ENCODE peak calls at places on chromosomes 13 and 19, in four cellular contexts. G is C1 segment of cervical spinal cord; E is left lung; N is stimulated activated CD8-positive, alpha-beta memory T cell treated with anti-CD3 and anti-CD28 coated beads, Interleukin-15, amount 100 ng/mL, for 4 hours. I is an unnamed sample.

GRCh38 chr19:29609636-29610035 is 3.6 kb downstream of the POP4 start:
- DNase-seq in G (no peak), E (no peak), N (no peak), I (no peak)

GRCh38 chr13:48081739-48082138 is 13.2 kb downstream of the MED4 start:
- DNase-seq in G (no peak), N (no peak), E (no peak), I (no peak)

GRCh38 chr13:82341116-82341515 is 1541.2 kb downstream of the SLITRK1 start:
- DNase-seq in G (no peak), E (no peak), N (no peak), I (no peak)

GRCh38 chr19:3762130-3762473 is 380 bp upstream of the MRPL54 start:
- DNase-seq in G (no peak), E (no peak), N (no peak), I (no peak)

GRCh38 chr19:30393046-30393445 is 20.9 kb downstream of the ZNF536 start:
- DNase-seq in N (no peak), G (no peak), E (no peak), I (no peak)

GRCh38 chr19:33622809-33623511 is 1.2 kb downstream of the CHST8 start:
- DNase-seq in N (no peak), G (no peak), E (no peak), I (peak; percentile 62)

GRCh38 chr19:17219286-17219685 is 4.1 kb downstream of the USE1 start:
- DNase-seq in N (no peak), G (no peak), E (no peak), I (no peak)

GRCh38 chr19:33394006-33394722 is 20.7 kb downstream of the CEBPG start:
- DNase-seq in G (peak; percentile 52), E (peak; percentile 62), N (no peak), I (no peak)

GRCh38 chr13:25916119-25916518 is 135.7 kb downstream of the SHISA2 start:
- DNase-seq in E (no peak), G (no peak), N (no peak), I (no peak)

GRCh38 chr19:40702337-40703012 is 12.0 kb upstream of the NUMBL start:
- DNase-seq in G (no peak), E (no peak), N (no peak), I (peak; percentile 82)

GRCh38 chr19:913080-913748 is at the start of gene R3HDM4:
- DNase-seq in G (peak; percentile 78), E (peak; percentile 82), N (peak; percentile 73), I (peak; percentile 68)

GRCh38 chr19:36099166-36099785 is 11.7 kb upstream of the OVOL3 start:
- DNase-seq in N (no peak), G (no peak), E (no peak), I (no peak)

GRCh38 chr19:46586294-46586693 is 14.8 kb upstream of the CALM3 start:
- DNase-seq in N (no peak), E (no peak), G (no peak), I (no peak)

GRCh38 chr13:38166121-38166520 is 183.5 kb upstream of the UFM1 start:
- DNase-seq in N (no peak), E (no peak), G (no peak), I (no peak)

GRCh38 chr19:45767881-45768643 is 990 bp downstream of the SIX5 start:
- DNase-seq in E (peak; percentile 56), G (peak; percentile 44), N (no peak), I (peak; percentile 76)

GRCh38 chr13:21676611-21677021 is 5.7 kb downstream of the FGF9 start:
- DNase-seq in G (no peak), N (no peak), E (no peak), I (peak; percentile 77)

GRCh38 chr19:14368011-14368513 is 13.2 kb upstream of the ADGRE5 start:
- DNase-seq in G (no peak), E (no peak), N (no peak), I (no peak)

GRCh38 chr13:63307239-63307638 is 1891.6 kb upstream of the PCDH20 start:
- DNase-seq in G (no peak), E (no peak), N (no peak), I (no peak)

GRCh38 chr19:29383696-29384095 is 142.1 kb upstream of the VSTM2B start:
- DNase-seq in N (no peak), E (no peak), G (no peak), I (no peak)

GRCh38 chr19:34471906-34472305 is 9.7 kb upstream of the WTIP start:
- DNase-seq in G (no peak), N (no peak), E (no peak), I (no peak)

GRCh38 chr19:46297700-46298476 is 1.0 kb downstream of the HIF3A start:
- DNase-seq in N (no peak), G (peak; percentile 72), E (no peak), I (no peak)

GRCh38 chr13:81304121-81304659 is 963.3 kb upstream of the SPRY2 start:
- DNase-seq in G (no peak), E (no peak), N (no peak), I (no peak)

GRCh38 chr19:1601613-1602064 is 3.6 kb downstream of the UQCR11 start:
- DNase-seq in N (no peak), G (no peak), E (no peak), I (peak; percentile 54)

GRCh38 chr13:99605417-99606321 is 104.4 kb downstream of the TM9SF2 start:
- DNase-seq in E (peak; percentile 58), G (peak; percentile 51), N (peak; percentile 10), I (peak; percentile 75)

GRCh38 chr19:10007366-10007765 is 2.9 kb downstream of the COL5A3 start:
- DNase-seq in E (no peak), G (peak; percentile 34), N (no peak), I (no peak)

GRCh38 chr13:95573226-95573625 is 20.7 kb downstream of the CLDN10 start:
- DNase-seq in G (no peak), N (no peak), E (no peak), I (no peak)

GRCh38 chr19:50357178-50358100 is 8.0 kb downstream of the NAPSA start:
- DNase-seq in E (peak; percentile 83), G (peak; percentile 79), N (peak; percentile 86), I (peak; percentile 91)

GRCh38 chr13:76455960-76456359 is 430.2 kb downstream of the KCTD12 start:
- DNase-seq in N (no peak), G (no peak), E (no peak), I (no peak)

GRCh38 chr13:47337781-47338507 is 441.1 kb upstream of the HTR2A start:
- DNase-seq in E (no peak), N (no peak), G (no peak), I (peak; percentile 28)

GRCh38 chr19:4455742-4456565 is 1.6 kb downstream of the UBXN6 start:
- DNase-seq in G (peak; percentile 64), N (no peak), E (peak; percentile 68), I (no peak)

GRCh38 chr13:112629161-112629560 is 41.2 kb upstream of the TUBGCP3 start:
- DNase-seq in N (no peak), G (no peak), E (no peak), I (no peak)

GRCh38 chr13:51158365-51158764 is 47.3 kb upstream of the C13orf42 start:
- DNase-seq in E (no peak), G (no peak), N (no peak), I (no peak)